ENCODE peak calls at places on chromosome 3, in five cellular contexts. B, N, P, H and S are unnamed samples.
A peak's percentile ranks its signal among the peaks of the same experiment; 100 is the strongest.

GRCh38 chr3:152419748-152420147 is 151.0 kb downstream of the MBNL1 start:
- DNase-seq in P (no peak), N (no peak), H (no peak), B (no peak), S (no peak)

GRCh38 chr3:65356331-65357286 is 668.8 kb upstream of the ADAMTS9 start:
- DNase-seq in N (no peak), B (no peak), P (no peak), H (no peak), S (no peak)

GRCh38 chr3:46664188-46664970 is 29.1 kb downstream of the ALS2CL start:
- DNase-seq in B (no peak), H (no peak), P (no peak), N (no peak), S (no peak)

GRCh38 chr3:147737411-147737810 is 328.2 kb downstream of the ZIC1 start:
- DNase-seq in B (no peak), N (no peak), H (no peak), P (no peak), S (no peak)

GRCh38 chr3:11155341-11156025 is 1.2 kb downstream of the HRH1 start:
- DNase-seq in B (peak; percentile 79), N (no peak), H (peak; percentile 32), P (peak; percentile 55), S (peak; percentile 41)

GRCh38 chr3:45026957-45027356 is 854 bp downstream of the CLEC3B start:
- DNase-seq in P (no peak), N (no peak), H (no peak), B (no peak), S (no peak)

GRCh38 chr3:188286087-188286513 is 132.1 kb downstream of the LPP start:
- DNase-seq in H (no peak), B (peak; percentile 95), P (peak; percentile 88), N (no peak), S (no peak)

GRCh38 chr3:10370429-10370828 is 49.5 kb upstream of the SEC13 start:
- DNase-seq in H (no peak), B (peak; percentile 41), N (no peak), P (no peak), S (no peak)

GRCh38 chr3:30370681-30371271 is 235.6 kb upstream of the TGFBR2 start:
- DNase-seq in N (no peak), B (no peak), H (no peak), P (no peak), S (no peak)

GRCh38 chr3:32869513-32870047 is 51.8 kb downstream of the TRIM71 start:
- DNase-seq in P (no peak), B (no peak), N (no peak), H (no peak), S (no peak)

GRCh38 chr3:40615110-40615915 is 90.6 kb downstream of the ZNF621 start:
- DNase-seq in H (no peak), P (no peak), N (no peak), B (no peak), S (no peak)

GRCh38 chr3:72750405-72750922 is 97.8 kb downstream of the SHQ1 start:
- DNase-seq in P (no peak), H (no peak), B (no peak), N (no peak), S (no peak)

GRCh38 chr3:177813322-177813721 is 616.0 kb upstream of the TBL1XR1 start:
- DNase-seq in H (no peak), N (no peak), P (no peak), B (peak; percentile 48), S (peak; percentile 66)

GRCh38 chr3:119748996-119749395 is 32.9 kb upstream of the NR1I2 start:
- DNase-seq in P (no peak), B (no peak), N (no peak), H (no peak), S (no peak)

GRCh38 chr3:36557021-36557707 is 176.9 kb downstream of the STAC start:
- DNase-seq in B (no peak), P (no peak), H (no peak), N (no peak), S (no peak)

GRCh38 chr3:25257026-25257425 is 171.0 kb upstream of the RARB start:
- DNase-seq in H (no peak), B (peak; percentile 28), N (no peak), P (no peak), S (no peak)

GRCh38 chr3:17832021-17832420 is 89.6 kb upstream of the TBC1D5 start:
- DNase-seq in N (no peak), P (no peak), H (no peak), B (peak; percentile 19), S (no peak)

GRCh38 chr3:66142079-66142478 is 78.7 kb upstream of the SLC25A26 start:
- DNase-seq in B (no peak), P (no peak), H (no peak), N (no peak), S (no peak)

GRCh38 chr3:16885588-16885903 is 791 bp downstream of the PLCL2 start:
- DNase-seq in B (no peak), N (no peak), H (no peak), P (no peak), S (no peak)

GRCh38 chr3:9793161-9793781 is 389 bp downstream of the ARPC4 start:
- DNase-seq in N (peak; percentile 61), P (peak; percentile 20), B (no peak), H (no peak), S (peak; percentile 50)

GRCh38 chr3:127135241-127136023 is 57.5 kb upstream of the PRR23E start:
- DNase-seq in H (no peak), B (no peak), P (no peak), N (no peak), S (no peak)

GRCh38 chr3:16789344-16790100 is 95.2 kb upstream of the PLCL2 start:
- DNase-seq in H (no peak), N (no peak), P (no peak), B (no peak), S (no peak)

GRCh38 chr3:58332575-58333179 is at the start of gene PXK:
- DNase-seq in N (peak; percentile 75), B (peak; percentile 71), P (peak; percentile 56), H (peak; percentile 72), S (peak; percentile 77)

GRCh38 chr3:25386686-25387271 is 41.3 kb upstream of the RARB start:
- DNase-seq in B (no peak), P (no peak), N (no peak), H (no peak), S (no peak)

GRCh38 chr3:132843349-132843748 is 121.1 kb upstream of the NPHP3 start:
- DNase-seq in P (no peak), H (no peak), N (no peak), B (no peak), S (no peak)

GRCh38 chr3:7292362-7292761 is 431.4 kb downstream of the GRM7 start:
- DNase-seq in B (no peak), P (no peak), H (no peak), N (no peak), S (no peak)

GRCh38 chr3:53865732-53866499 is 16.0 kb downstream of the ACTR8 start:
- DNase-seq in N (no peak), B (no peak), H (no peak), P (no peak), S (no peak)

GRCh38 chr3:46453526-46454208 is 11.0 kb downstream of the LTF start:
- DNase-seq in P (no peak), N (no peak), H (no peak), B (no peak), S (no peak)

GRCh38 chr3:125055913-125056705 is at the start of gene HEG1:
- DNase-seq in B (peak; percentile 69), N (peak; percentile 80), H (peak; percentile 89), P (peak; percentile 67), S (peak; percentile 86)